ENCODE peak calls at places on chromosomes 4 and X, in six cellular contexts. One of them, this sample, is unnamed.

GRCh38 chr4:4640692-4641091 is 98.8 kb upstream of the STX18 start:
- DNase-seq in GM12865: no peak
- DNase-seq in fibroblast of lung: no peak
- DNase-seq in KBM-7: no peak
- DNase-seq in non-pigmented ciliary epithelial cell: no peak
- DNase-seq in GDM1: no peak
- DNase-seq in this sample: no peak

GRCh38 chrX:74506310-74507115 is 85.2 kb downstream of the SLC16A2 start:
- DNase-seq in GM12865: peak
- DNase-seq in fibroblast of lung: no peak
- DNase-seq in KBM-7: no peak
- DNase-seq in non-pigmented ciliary epithelial cell: no peak
- DNase-seq in GDM1: no peak
- DNase-seq in this sample: no peak

GRCh38 chr4:107133965-107134364 is 97.9 kb upstream of the DKK2 start:
- DNase-seq in GM12865: no peak
- DNase-seq in fibroblast of lung: no peak
- DNase-seq in KBM-7: no peak
- DNase-seq in non-pigmented ciliary epithelial cell: no peak
- DNase-seq in GDM1: no peak
- DNase-seq in this sample: no peak

GRCh38 chr4:102299708-102300107 is 45.6 kb downstream of the SLC39A8 start:
- DNase-seq in GM12865: peak
- DNase-seq in fibroblast of lung: peak
- DNase-seq in KBM-7: peak
- DNase-seq in non-pigmented ciliary epithelial cell: peak
- DNase-seq in GDM1: no peak
- DNase-seq in this sample: no peak

GRCh38 chr4:177809786-177810185 is 367.5 kb upstream of the AGA start:
- DNase-seq in GM12865: no peak
- DNase-seq in fibroblast of lung: no peak
- DNase-seq in KBM-7: no peak
- DNase-seq in non-pigmented ciliary epithelial cell: no peak
- DNase-seq in GDM1: no peak
- DNase-seq in this sample: no peak

GRCh38 chrX:9467751-9468150 is 2.9 kb downstream of the TBL1X start:
- DNase-seq in GM12865: no peak
- DNase-seq in fibroblast of lung: no peak
- DNase-seq in KBM-7: no peak
- DNase-seq in non-pigmented ciliary epithelial cell: no peak
- DNase-seq in GDM1: no peak
- DNase-seq in this sample: no peak

GRCh38 chrX:15269618-15270521 is at the start of gene ASB9:
- DNase-seq in GM12865: peak
- DNase-seq in fibroblast of lung: peak
- DNase-seq in KBM-7: peak
- DNase-seq in non-pigmented ciliary epithelial cell: no peak
- DNase-seq in GDM1: peak
- DNase-seq in this sample: peak

GRCh38 chr4:72314869-72315268 is 254.2 kb downstream of the ADAMTS3 start:
- DNase-seq in GM12865: no peak
- DNase-seq in fibroblast of lung: peak
- DNase-seq in KBM-7: no peak
- DNase-seq in non-pigmented ciliary epithelial cell: peak
- DNase-seq in GDM1: no peak
- DNase-seq in this sample: no peak

GRCh38 chr4:144733566-144733965 is 87.6 kb downstream of the HHIP start:
- DNase-seq in GM12865: no peak
- DNase-seq in fibroblast of lung: no peak
- DNase-seq in KBM-7: no peak
- DNase-seq in non-pigmented ciliary epithelial cell: no peak
- DNase-seq in GDM1: no peak
- DNase-seq in this sample: no peak

GRCh38 chr4:125520258-125520990 is 205.7 kb downstream of the FAT4 start:
- DNase-seq in GM12865: no peak
- DNase-seq in fibroblast of lung: peak
- DNase-seq in KBM-7: no peak
- DNase-seq in non-pigmented ciliary epithelial cell: peak
- DNase-seq in GDM1: no peak
- DNase-seq in this sample: no peak

GRCh38 chr4:180828455-180829018 is 1414.7 kb upstream of the TENM3 start:
- DNase-seq in GM12865: peak
- DNase-seq in fibroblast of lung: peak
- DNase-seq in KBM-7: peak
- DNase-seq in non-pigmented ciliary epithelial cell: peak
- DNase-seq in GDM1: peak
- DNase-seq in this sample: no peak

GRCh38 chr4:82458729-82459128 is 28.3 kb downstream of the ENOPH1 start:
- DNase-seq in GM12865: no peak
- DNase-seq in fibroblast of lung: no peak
- DNase-seq in KBM-7: no peak
- DNase-seq in non-pigmented ciliary epithelial cell: no peak
- DNase-seq in GDM1: no peak
- DNase-seq in this sample: no peak

GRCh38 chrX:19678941-19679340 is 163.6 kb upstream of the MAP3K15 start:
- DNase-seq in GM12865: peak
- DNase-seq in fibroblast of lung: no peak
- DNase-seq in KBM-7: peak
- DNase-seq in non-pigmented ciliary epithelial cell: no peak
- DNase-seq in GDM1: no peak
- DNase-seq in this sample: no peak

GRCh38 chr4:186881521-186882220 is 158.0 kb upstream of the FAT1 start:
- DNase-seq in GM12865: no peak
- DNase-seq in fibroblast of lung: peak
- DNase-seq in KBM-7: no peak
- DNase-seq in non-pigmented ciliary epithelial cell: peak
- DNase-seq in GDM1: no peak
- DNase-seq in this sample: no peak

GRCh38 chr4:179695175-179695574 is 2252.9 kb upstream of the AGA start:
- DNase-seq in GM12865: no peak
- DNase-seq in fibroblast of lung: peak
- DNase-seq in KBM-7: no peak
- DNase-seq in non-pigmented ciliary epithelial cell: peak
- DNase-seq in GDM1: no peak
- DNase-seq in this sample: no peak

GRCh38 chr4:39548425-39549067 is 21.3 kb upstream of the UGDH start:
- DNase-seq in GM12865: no peak
- DNase-seq in fibroblast of lung: peak
- DNase-seq in KBM-7: no peak
- DNase-seq in non-pigmented ciliary epithelial cell: no peak
- DNase-seq in GDM1: no peak
- DNase-seq in this sample: no peak

GRCh38 chr4:27003602-27004238 is 143.1 kb downstream of the STIM2 start:
- DNase-seq in GM12865: no peak
- DNase-seq in fibroblast of lung: peak
- DNase-seq in KBM-7: peak
- DNase-seq in non-pigmented ciliary epithelial cell: no peak
- DNase-seq in GDM1: no peak
- DNase-seq in this sample: no peak

GRCh38 chr4:84985952-84986351 is 19.5 kb upstream of the WDFY3 start:
- DNase-seq in GM12865: no peak
- DNase-seq in fibroblast of lung: peak
- DNase-seq in KBM-7: no peak
- DNase-seq in non-pigmented ciliary epithelial cell: peak
- DNase-seq in GDM1: no peak
- DNase-seq in this sample: no peak

GRCh38 chrX:85243761-85244410 is at the start of the genes SATL1 and ZNF711:
- DNase-seq in GM12865: peak
- DNase-seq in fibroblast of lung: peak
- DNase-seq in KBM-7: peak
- DNase-seq in non-pigmented ciliary epithelial cell: no peak
- DNase-seq in GDM1: peak
- DNase-seq in this sample: peak

GRCh38 chrX:120768254-120768653 is 107.4 kb downstream of the CT47B1 start:
- DNase-seq in GM12865: no peak
- DNase-seq in fibroblast of lung: no peak
- DNase-seq in KBM-7: no peak
- DNase-seq in non-pigmented ciliary epithelial cell: no peak
- DNase-seq in GDM1: no peak
- DNase-seq in this sample: no peak

GRCh38 chr4:10106421-10107039 is 10.1 kb downstream of the WDR1 start:
- DNase-seq in GM12865: peak
- DNase-seq in fibroblast of lung: peak
- DNase-seq in KBM-7: no peak
- DNase-seq in non-pigmented ciliary epithelial cell: peak
- DNase-seq in GDM1: no peak
- DNase-seq in this sample: peak

GRCh38 chr4:182724414-182724813 is 192.8 kb downstream of the DCTD start:
- DNase-seq in GM12865: no peak
- DNase-seq in fibroblast of lung: peak
- DNase-seq in KBM-7: no peak
- DNase-seq in non-pigmented ciliary epithelial cell: no peak
- DNase-seq in GDM1: no peak
- DNase-seq in this sample: no peak

GRCh38 chr4:3759236-3759635 is 6.9 kb upstream of the ADRA2C start:
- DNase-seq in GM12865: no peak
- DNase-seq in fibroblast of lung: no peak
- DNase-seq in KBM-7: no peak
- DNase-seq in non-pigmented ciliary epithelial cell: no peak
- DNase-seq in GDM1: no peak
- DNase-seq in this sample: no peak

GRCh38 chr4:2819244-2820215 is 24.1 kb upstream of the ADD1 start:
- DNase-seq in GM12865: no peak
- DNase-seq in fibroblast of lung: no peak
- DNase-seq in KBM-7: no peak
- DNase-seq in non-pigmented ciliary epithelial cell: no peak
- DNase-seq in GDM1: no peak
- DNase-seq in this sample: peak

GRCh38 chr4:159075531-159075932 is 27.3 kb upstream of the RAPGEF2 start:
- DNase-seq in GM12865: no peak
- DNase-seq in fibroblast of lung: peak
- DNase-seq in KBM-7: no peak
- DNase-seq in non-pigmented ciliary epithelial cell: no peak
- DNase-seq in GDM1: no peak
- DNase-seq in this sample: no peak

GRCh38 chr4:78512357-78512920 is 39.1 kb upstream of the ANXA3 start:
- DNase-seq in GM12865: no peak
- DNase-seq in fibroblast of lung: no peak
- DNase-seq in KBM-7: no peak
- DNase-seq in non-pigmented ciliary epithelial cell: no peak
- DNase-seq in GDM1: no peak
- DNase-seq in this sample: no peak

GRCh38 chr4:83326546-83326945 is 8.1 kb downstream of the HPSE start:
- DNase-seq in GM12865: no peak
- DNase-seq in fibroblast of lung: no peak
- DNase-seq in KBM-7: no peak
- DNase-seq in non-pigmented ciliary epithelial cell: no peak
- DNase-seq in GDM1: no peak
- DNase-seq in this sample: no peak

GRCh38 chrX:12319955-12320354 is 181.7 kb downstream of the FRMPD4 start:
- DNase-seq in GM12865: no peak
- DNase-seq in fibroblast of lung: no peak
- DNase-seq in KBM-7: no peak
- DNase-seq in non-pigmented ciliary epithelial cell: no peak
- DNase-seq in GDM1: no peak
- DNase-seq in this sample: no peak

GRCh38 chrX:25721564-25721963 is 416.6 kb upstream of the MAGEB18 start:
- DNase-seq in GM12865: peak
- DNase-seq in fibroblast of lung: no peak
- DNase-seq in KBM-7: peak
- DNase-seq in non-pigmented ciliary epithelial cell: no peak
- DNase-seq in GDM1: no peak
- DNase-seq in this sample: no peak

GRCh38 chrX:105837227-105837626 is 14.9 kb downstream of the NRK start:
- DNase-seq in GM12865: no peak
- DNase-seq in fibroblast of lung: peak
- DNase-seq in KBM-7: no peak
- DNase-seq in non-pigmented ciliary epithelial cell: peak
- DNase-seq in GDM1: no peak
- DNase-seq in this sample: peak

GRCh38 chrX:53433651-53434639 is at the start of gene HSD17B10:
- DNase-seq in GM12865: peak
- DNase-seq in fibroblast of lung: peak
- DNase-seq in KBM-7: peak
- DNase-seq in non-pigmented ciliary epithelial cell: no peak
- DNase-seq in GDM1: peak
- DNase-seq in this sample: peak

GRCh38 chr4:30258949-30259348 is 461.2 kb upstream of the PCDH7 start:
- DNase-seq in GM12865: no peak
- DNase-seq in fibroblast of lung: no peak
- DNase-seq in KBM-7: no peak
- DNase-seq in non-pigmented ciliary epithelial cell: no peak
- DNase-seq in GDM1: no peak
- DNase-seq in this sample: no peak

GRCh38 chrX:12997898-12998687 is 23.2 kb downstream of the TMSB4X start:
- DNase-seq in GM12865: peak
- DNase-seq in fibroblast of lung: no peak
- DNase-seq in KBM-7: no peak
- DNase-seq in non-pigmented ciliary epithelial cell: no peak
- DNase-seq in GDM1: no peak
- DNase-seq in this sample: no peak

GRCh38 chr4:121758896-121759568 is 5.9 kb downstream of the SMIM43 start:
- DNase-seq in GM12865: no peak
- DNase-seq in fibroblast of lung: no peak
- DNase-seq in KBM-7: no peak
- DNase-seq in non-pigmented ciliary epithelial cell: no peak
- DNase-seq in GDM1: no peak
- DNase-seq in this sample: no peak

GRCh38 chr4:7976025-7976424 is 36.4 kb upstream of the AFAP1 start:
- DNase-seq in GM12865: no peak
- DNase-seq in fibroblast of lung: no peak
- DNase-seq in KBM-7: no peak
- DNase-seq in non-pigmented ciliary epithelial cell: no peak
- DNase-seq in GDM1: no peak
- DNase-seq in this sample: no peak

GRCh38 chr4:38831653-38832052 is 25.0 kb downstream of the TLR6 start:
- DNase-seq in GM12865: no peak
- DNase-seq in fibroblast of lung: peak
- DNase-seq in KBM-7: no peak
- DNase-seq in non-pigmented ciliary epithelial cell: no peak
- DNase-seq in GDM1: no peak
- DNase-seq in this sample: no peak

GRCh38 chr4:5826437-5827107 is 66.3 kb downstream of the CRMP1 start:
- DNase-seq in GM12865: no peak
- DNase-seq in fibroblast of lung: no peak
- DNase-seq in KBM-7: no peak
- DNase-seq in non-pigmented ciliary epithelial cell: no peak
- DNase-seq in GDM1: no peak
- DNase-seq in this sample: no peak